ENCODE peak calls at places on chromosomes 13 and 19, in seven cellular contexts. One of them, this sample, is unnamed.
A peak's percentile ranks its signal among the peaks of the same experiment; 100 is the strongest.

GRCh38 chr19:44807652-44808462 is 1.0 kb upstream of the BCAM start:
- DNase-seq in amniotic stem cell: no peak
- DNase-seq in fibroblast of pulmonary artery: peak; percentile 34
- DNase-seq in AG09319: peak; percentile 15
- DNase-seq in stimulated activated CD8-positive, alpha-beta memory T cell treated with anti-CD3 and anti-CD28 coated beads, Interleukin-15, amount 100 ng/mL, for 1 hour: no peak
- DNase-seq in endodermal cell: peak; percentile 98
- DNase-seq in NCI-H1930: peak; percentile 27
- DNase-seq in this sample: no peak

GRCh38 chr19:18091217-18091608 is 4.5 kb upstream of the IL12RB1 start:
- DNase-seq in NCI-H1930: no peak
- DNase-seq in stimulated activated CD8-positive, alpha-beta memory T cell treated with anti-CD3 and anti-CD28 coated beads, Interleukin-15, amount 100 ng/mL, for 1 hour: peak; percentile 63
- DNase-seq in AG09319: no peak
- DNase-seq in amniotic stem cell: no peak
- DNase-seq in endodermal cell: no peak
- DNase-seq in fibroblast of pulmonary artery: no peak
- DNase-seq in this sample: no peak

GRCh38 chr13:93307166-93307565 is 80.6 kb downstream of the GPC6 start:
- DNase-seq in NCI-H1930: no peak
- DNase-seq in amniotic stem cell: no peak
- DNase-seq in AG09319: no peak
- DNase-seq in endodermal cell: no peak
- DNase-seq in fibroblast of pulmonary artery: no peak
- DNase-seq in stimulated activated CD8-positive, alpha-beta memory T cell treated with anti-CD3 and anti-CD28 coated beads, Interleukin-15, amount 100 ng/mL, for 1 hour: no peak
- DNase-seq in this sample: no peak

GRCh38 chr19:31235806-31236205 is 113.4 kb downstream of the TSHZ3 start:
- DNase-seq in amniotic stem cell: no peak
- DNase-seq in NCI-H1930: no peak
- DNase-seq in endodermal cell: no peak
- DNase-seq in AG09319: no peak
- DNase-seq in stimulated activated CD8-positive, alpha-beta memory T cell treated with anti-CD3 and anti-CD28 coated beads, Interleukin-15, amount 100 ng/mL, for 1 hour: no peak
- DNase-seq in fibroblast of pulmonary artery: no peak
- DNase-seq in this sample: no peak

GRCh38 chr19:2949939-2950285 is 5.1 kb upstream of the ZNF77 start:
- DNase-seq in fibroblast of pulmonary artery: peak; percentile 71
- DNase-seq in stimulated activated CD8-positive, alpha-beta memory T cell treated with anti-CD3 and anti-CD28 coated beads, Interleukin-15, amount 100 ng/mL, for 1 hour: no peak
- DNase-seq in AG09319: no peak
- DNase-seq in NCI-H1930: no peak
- DNase-seq in amniotic stem cell: no peak
- DNase-seq in endodermal cell: no peak
- DNase-seq in this sample: no peak

GRCh38 chr13:31442605-31443004 is 242.8 kb downstream of the B3GLCT start:
- DNase-seq in amniotic stem cell: no peak
- DNase-seq in stimulated activated CD8-positive, alpha-beta memory T cell treated with anti-CD3 and anti-CD28 coated beads, Interleukin-15, amount 100 ng/mL, for 1 hour: no peak
- DNase-seq in NCI-H1930: no peak
- DNase-seq in AG09319: no peak
- DNase-seq in endodermal cell: no peak
- DNase-seq in fibroblast of pulmonary artery: no peak
- DNase-seq in this sample: no peak

GRCh38 chr19:14004619-14005380 is 1.3 kb downstream of the RFX1 start:
- DNase-seq in endodermal cell: no peak
- DNase-seq in amniotic stem cell: no peak
- DNase-seq in stimulated activated CD8-positive, alpha-beta memory T cell treated with anti-CD3 and anti-CD28 coated beads, Interleukin-15, amount 100 ng/mL, for 1 hour: no peak
- DNase-seq in AG09319: no peak
- DNase-seq in fibroblast of pulmonary artery: no peak
- DNase-seq in NCI-H1930: no peak
- DNase-seq in this sample: no peak

GRCh38 chr13:99288069-99288468 is 19.1 kb downstream of the GPR183 start:
- DNase-seq in amniotic stem cell: no peak
- DNase-seq in stimulated activated CD8-positive, alpha-beta memory T cell treated with anti-CD3 and anti-CD28 coated beads, Interleukin-15, amount 100 ng/mL, for 1 hour: no peak
- DNase-seq in NCI-H1930: no peak
- DNase-seq in endodermal cell: no peak
- DNase-seq in AG09319: no peak
- DNase-seq in fibroblast of pulmonary artery: no peak
- DNase-seq in this sample: no peak

GRCh38 chr13:26219726-26220125 is 2.4 kb downstream of the RNF6 start:
- DNase-seq in fibroblast of pulmonary artery: no peak
- DNase-seq in stimulated activated CD8-positive, alpha-beta memory T cell treated with anti-CD3 and anti-CD28 coated beads, Interleukin-15, amount 100 ng/mL, for 1 hour: no peak
- DNase-seq in NCI-H1930: no peak
- DNase-seq in AG09319: no peak
- DNase-seq in amniotic stem cell: no peak
- DNase-seq in endodermal cell: no peak
- DNase-seq in this sample: no peak

GRCh38 chr19:38932425-38933179 is 1.9 kb downstream of the MRPS12 start:
- DNase-seq in amniotic stem cell: no peak
- DNase-seq in fibroblast of pulmonary artery: peak; percentile 68
- DNase-seq in endodermal cell: peak; percentile 70
- DNase-seq in AG09319: no peak
- DNase-seq in NCI-H1930: peak; percentile 18
- DNase-seq in stimulated activated CD8-positive, alpha-beta memory T cell treated with anti-CD3 and anti-CD28 coated beads, Interleukin-15, amount 100 ng/mL, for 1 hour: peak; percentile 13
- DNase-seq in this sample: no peak

GRCh38 chr19:55597493-55597892 is 1.8 kb downstream of the FIZ1 start:
- DNase-seq in stimulated activated CD8-positive, alpha-beta memory T cell treated with anti-CD3 and anti-CD28 coated beads, Interleukin-15, amount 100 ng/mL, for 1 hour: no peak
- DNase-seq in endodermal cell: no peak
- DNase-seq in fibroblast of pulmonary artery: no peak
- DNase-seq in AG09319: no peak
- DNase-seq in amniotic stem cell: no peak
- DNase-seq in NCI-H1930: no peak
- DNase-seq in this sample: no peak

GRCh38 chr19:43564800-43565199 is 10.5 kb downstream of the XRCC1 start:
- DNase-seq in endodermal cell: no peak
- DNase-seq in amniotic stem cell: no peak
- DNase-seq in AG09319: no peak
- DNase-seq in stimulated activated CD8-positive, alpha-beta memory T cell treated with anti-CD3 and anti-CD28 coated beads, Interleukin-15, amount 100 ng/mL, for 1 hour: no peak
- DNase-seq in fibroblast of pulmonary artery: no peak
- DNase-seq in NCI-H1930: no peak
- DNase-seq in this sample: no peak

GRCh38 chr13:99425485-99426341 is 75.6 kb upstream of the TM9SF2 start:
- DNase-seq in stimulated activated CD8-positive, alpha-beta memory T cell treated with anti-CD3 and anti-CD28 coated beads, Interleukin-15, amount 100 ng/mL, for 1 hour: no peak
- DNase-seq in fibroblast of pulmonary artery: no peak
- DNase-seq in amniotic stem cell: no peak
- DNase-seq in AG09319: no peak
- DNase-seq in NCI-H1930: no peak
- DNase-seq in endodermal cell: no peak
- DNase-seq in this sample: no peak

GRCh38 chr13:36297259-36297599 is 385 bp downstream of the CCDC169 start:
- DNase-seq in stimulated activated CD8-positive, alpha-beta memory T cell treated with anti-CD3 and anti-CD28 coated beads, Interleukin-15, amount 100 ng/mL, for 1 hour: no peak
- DNase-seq in endodermal cell: no peak
- DNase-seq in fibroblast of pulmonary artery: peak; percentile 45
- DNase-seq in NCI-H1930: no peak
- DNase-seq in amniotic stem cell: no peak
- DNase-seq in AG09319: no peak
- DNase-seq in this sample: no peak

GRCh38 chr13:79228972-79229371 is 177.1 kb downstream of the RBM26 start:
- DNase-seq in NCI-H1930: no peak
- DNase-seq in stimulated activated CD8-positive, alpha-beta memory T cell treated with anti-CD3 and anti-CD28 coated beads, Interleukin-15, amount 100 ng/mL, for 1 hour: no peak
- DNase-seq in amniotic stem cell: no peak
- DNase-seq in AG09319: no peak
- DNase-seq in endodermal cell: no peak
- DNase-seq in fibroblast of pulmonary artery: no peak
- DNase-seq in this sample: no peak

GRCh38 chr13:109616021-109616420 is 170.4 kb downstream of the IRS2 start:
- DNase-seq in stimulated activated CD8-positive, alpha-beta memory T cell treated with anti-CD3 and anti-CD28 coated beads, Interleukin-15, amount 100 ng/mL, for 1 hour: no peak
- DNase-seq in fibroblast of pulmonary artery: no peak
- DNase-seq in endodermal cell: no peak
- DNase-seq in AG09319: no peak
- DNase-seq in NCI-H1930: no peak
- DNase-seq in amniotic stem cell: no peak
- DNase-seq in this sample: no peak

GRCh38 chr13:100773923-100774641 is 99.5 kb upstream of the TMTC4 start:
- DNase-seq in amniotic stem cell: no peak
- DNase-seq in fibroblast of pulmonary artery: no peak
- DNase-seq in NCI-H1930: peak; percentile 48
- DNase-seq in endodermal cell: no peak
- DNase-seq in stimulated activated CD8-positive, alpha-beta memory T cell treated with anti-CD3 and anti-CD28 coated beads, Interleukin-15, amount 100 ng/mL, for 1 hour: no peak
- DNase-seq in AG09319: no peak
- DNase-seq in this sample: no peak

GRCh38 chr19:17751103-17751911 is at the start of gene FCHO1:
- DNase-seq in AG09319: no peak
- DNase-seq in NCI-H1930: no peak
- DNase-seq in amniotic stem cell: no peak
- DNase-seq in fibroblast of pulmonary artery: no peak
- DNase-seq in endodermal cell: no peak
- DNase-seq in stimulated activated CD8-positive, alpha-beta memory T cell treated with anti-CD3 and anti-CD28 coated beads, Interleukin-15, amount 100 ng/mL, for 1 hour: peak; percentile 78
- DNase-seq in this sample: no peak

GRCh38 chr13:102091231-102091630 is 310.6 kb downstream of the FGF14 start:
- DNase-seq in amniotic stem cell: no peak
- DNase-seq in NCI-H1930: no peak
- DNase-seq in AG09319: no peak
- DNase-seq in stimulated activated CD8-positive, alpha-beta memory T cell treated with anti-CD3 and anti-CD28 coated beads, Interleukin-15, amount 100 ng/mL, for 1 hour: no peak
- DNase-seq in fibroblast of pulmonary artery: no peak
- DNase-seq in endodermal cell: peak; percentile 90
- DNase-seq in this sample: no peak

GRCh38 chr19:21492932-21493906 is 12.2 kb upstream of the ZNF429 start:
- DNase-seq in fibroblast of pulmonary artery: no peak
- DNase-seq in endodermal cell: no peak
- DNase-seq in NCI-H1930: no peak
- DNase-seq in stimulated activated CD8-positive, alpha-beta memory T cell treated with anti-CD3 and anti-CD28 coated beads, Interleukin-15, amount 100 ng/mL, for 1 hour: no peak
- DNase-seq in amniotic stem cell: no peak
- DNase-seq in AG09319: no peak
- DNase-seq in this sample: no peak

GRCh38 chr19:44869728-44870470 is 21.2 kb upstream of the TOMM40 start:
- DNase-seq in amniotic stem cell: no peak
- DNase-seq in AG09319: no peak
- DNase-seq in endodermal cell: no peak
- DNase-seq in NCI-H1930: no peak
- DNase-seq in stimulated activated CD8-positive, alpha-beta memory T cell treated with anti-CD3 and anti-CD28 coated beads, Interleukin-15, amount 100 ng/mL, for 1 hour: no peak
- DNase-seq in fibroblast of pulmonary artery: peak; percentile 79
- DNase-seq in this sample: no peak

GRCh38 chr19:17616961-17617806 is 61.7 kb downstream of the COLGALT1 start:
- DNase-seq in stimulated activated CD8-positive, alpha-beta memory T cell treated with anti-CD3 and anti-CD28 coated beads, Interleukin-15, amount 100 ng/mL, for 1 hour: no peak
- DNase-seq in fibroblast of pulmonary artery: peak; percentile 10
- DNase-seq in AG09319: no peak
- DNase-seq in NCI-H1930: no peak
- DNase-seq in endodermal cell: peak; percentile 88
- DNase-seq in amniotic stem cell: no peak
- DNase-seq in this sample: no peak

GRCh38 chr19:41230067-41230857 is 11.2 kb downstream of the AXL start:
- DNase-seq in fibroblast of pulmonary artery: no peak
- DNase-seq in amniotic stem cell: no peak
- DNase-seq in NCI-H1930: no peak
- DNase-seq in stimulated activated CD8-positive, alpha-beta memory T cell treated with anti-CD3 and anti-CD28 coated beads, Interleukin-15, amount 100 ng/mL, for 1 hour: no peak
- DNase-seq in AG09319: no peak
- DNase-seq in endodermal cell: no peak
- DNase-seq in this sample: no peak

GRCh38 chr19:55092423-55093318 is 17.0 kb downstream of the EPS8L1 start:
- DNase-seq in stimulated activated CD8-positive, alpha-beta memory T cell treated with anti-CD3 and anti-CD28 coated beads, Interleukin-15, amount 100 ng/mL, for 1 hour: no peak
- DNase-seq in fibroblast of pulmonary artery: no peak
- DNase-seq in endodermal cell: peak; percentile 90
- DNase-seq in AG09319: no peak
- DNase-seq in amniotic stem cell: no peak
- DNase-seq in NCI-H1930: no peak
- DNase-seq in this sample: no peak

GRCh38 chr13:75993823-75994222 is 357.7 kb downstream of the LMO7 start:
- DNase-seq in AG09319: no peak
- DNase-seq in NCI-H1930: no peak
- DNase-seq in fibroblast of pulmonary artery: peak; percentile 26
- DNase-seq in amniotic stem cell: no peak
- DNase-seq in stimulated activated CD8-positive, alpha-beta memory T cell treated with anti-CD3 and anti-CD28 coated beads, Interleukin-15, amount 100 ng/mL, for 1 hour: no peak
- DNase-seq in endodermal cell: no peak
- DNase-seq in this sample: no peak

GRCh38 chr19:18170714-18171255 is 2.8 kb upstream of the IFI30 start:
- DNase-seq in NCI-H1930: no peak
- DNase-seq in stimulated activated CD8-positive, alpha-beta memory T cell treated with anti-CD3 and anti-CD28 coated beads, Interleukin-15, amount 100 ng/mL, for 1 hour: no peak
- DNase-seq in endodermal cell: no peak
- DNase-seq in fibroblast of pulmonary artery: no peak
- DNase-seq in amniotic stem cell: no peak
- DNase-seq in AG09319: no peak
- DNase-seq in this sample: no peak

GRCh38 chr19:10251792-10252694 is at the start of gene MRPL4:
- DNase-seq in endodermal cell: peak; percentile 98
- DNase-seq in stimulated activated CD8-positive, alpha-beta memory T cell treated with anti-CD3 and anti-CD28 coated beads, Interleukin-15, amount 100 ng/mL, for 1 hour: peak; percentile 91
- DNase-seq in NCI-H1930: peak; percentile 87
- DNase-seq in amniotic stem cell: peak; percentile 98
- DNase-seq in AG09319: peak; percentile 93
- DNase-seq in fibroblast of pulmonary artery: peak; percentile 99
- DNase-seq in this sample: peak; percentile 97

GRCh38 chr13:36096411-36097184 is 34.6 kb downstream of the DCLK1 start:
- DNase-seq in fibroblast of pulmonary artery: peak; percentile 68
- DNase-seq in NCI-H1930: no peak
- DNase-seq in AG09319: no peak
- DNase-seq in amniotic stem cell: no peak
- DNase-seq in endodermal cell: no peak
- DNase-seq in stimulated activated CD8-positive, alpha-beta memory T cell treated with anti-CD3 and anti-CD28 coated beads, Interleukin-15, amount 100 ng/mL, for 1 hour: no peak
- DNase-seq in this sample: no peak

GRCh38 chr13:111912991-111913781 is 153.8 kb upstream of the SOX1 start:
- DNase-seq in NCI-H1930: no peak
- DNase-seq in fibroblast of pulmonary artery: no peak
- DNase-seq in AG09319: no peak
- DNase-seq in stimulated activated CD8-positive, alpha-beta memory T cell treated with anti-CD3 and anti-CD28 coated beads, Interleukin-15, amount 100 ng/mL, for 1 hour: no peak
- DNase-seq in amniotic stem cell: no peak
- DNase-seq in endodermal cell: peak; percentile 53
- DNase-seq in this sample: no peak

GRCh38 chr13:82758056-82758455 is 1124.2 kb downstream of the SLITRK1 start:
- DNase-seq in NCI-H1930: no peak
- DNase-seq in fibroblast of pulmonary artery: peak; percentile 56
- DNase-seq in stimulated activated CD8-positive, alpha-beta memory T cell treated with anti-CD3 and anti-CD28 coated beads, Interleukin-15, amount 100 ng/mL, for 1 hour: no peak
- DNase-seq in AG09319: no peak
- DNase-seq in amniotic stem cell: no peak
- DNase-seq in endodermal cell: peak; percentile 87
- DNase-seq in this sample: no peak

GRCh38 chr19:35710784-35711723 is 6.7 kb downstream of the ZBTB32 start:
- DNase-seq in fibroblast of pulmonary artery: no peak
- DNase-seq in amniotic stem cell: no peak
- DNase-seq in endodermal cell: no peak
- DNase-seq in NCI-H1930: no peak
- DNase-seq in stimulated activated CD8-positive, alpha-beta memory T cell treated with anti-CD3 and anti-CD28 coated beads, Interleukin-15, amount 100 ng/mL, for 1 hour: no peak
- DNase-seq in AG09319: no peak
- DNase-seq in this sample: no peak

GRCh38 chr19:34253711-34254551 is 423 bp upstream of the GARRE1 start:
- DNase-seq in endodermal cell: peak; percentile 96
- DNase-seq in amniotic stem cell: peak; percentile 18
- DNase-seq in NCI-H1930: no peak
- DNase-seq in stimulated activated CD8-positive, alpha-beta memory T cell treated with anti-CD3 and anti-CD28 coated beads, Interleukin-15, amount 100 ng/mL, for 1 hour: peak; percentile 74
- DNase-seq in fibroblast of pulmonary artery: no peak
- DNase-seq in AG09319: no peak
- DNase-seq in this sample: no peak

GRCh38 chr13:79427265-79427664 is 21.2 kb upstream of the RBM26 start:
- DNase-seq in stimulated activated CD8-positive, alpha-beta memory T cell treated with anti-CD3 and anti-CD28 coated beads, Interleukin-15, amount 100 ng/mL, for 1 hour: no peak
- DNase-seq in fibroblast of pulmonary artery: no peak
- DNase-seq in endodermal cell: no peak
- DNase-seq in AG09319: no peak
- DNase-seq in amniotic stem cell: no peak
- DNase-seq in NCI-H1930: no peak
- DNase-seq in this sample: no peak

GRCh38 chr19:14035706-14036105 is 4.1 kb downstream of the IL27RA start:
- DNase-seq in AG09319: no peak
- DNase-seq in fibroblast of pulmonary artery: no peak
- DNase-seq in amniotic stem cell: no peak
- DNase-seq in NCI-H1930: no peak
- DNase-seq in endodermal cell: no peak
- DNase-seq in stimulated activated CD8-positive, alpha-beta memory T cell treated with anti-CD3 and anti-CD28 coated beads, Interleukin-15, amount 100 ng/mL, for 1 hour: no peak
- DNase-seq in this sample: no peak

GRCh38 chr13:76667551-76667950 is 218.7 kb downstream of the KCTD12 start:
- DNase-seq in fibroblast of pulmonary artery: peak; percentile 89
- DNase-seq in NCI-H1930: peak; percentile 7
- DNase-seq in endodermal cell: no peak
- DNase-seq in amniotic stem cell: peak; percentile 39
- DNase-seq in AG09319: peak; percentile 53
- DNase-seq in stimulated activated CD8-positive, alpha-beta memory T cell treated with anti-CD3 and anti-CD28 coated beads, Interleukin-15, amount 100 ng/mL, for 1 hour: no peak
- DNase-seq in this sample: peak; percentile 24

GRCh38 chr13:28408235-28408848 is 86.6 kb downstream of the FLT1 start:
- DNase-seq in AG09319: no peak
- DNase-seq in endodermal cell: no peak
- DNase-seq in amniotic stem cell: no peak
- DNase-seq in stimulated activated CD8-positive, alpha-beta memory T cell treated with anti-CD3 and anti-CD28 coated beads, Interleukin-15, amount 100 ng/mL, for 1 hour: no peak
- DNase-seq in NCI-H1930: no peak
- DNase-seq in fibroblast of pulmonary artery: peak; percentile 76
- DNase-seq in this sample: no peak

GRCh38 chr13:75687145-75687763 is 51.1 kb downstream of the LMO7 start:
- DNase-seq in AG09319: no peak
- DNase-seq in endodermal cell: no peak
- DNase-seq in NCI-H1930: no peak
- DNase-seq in amniotic stem cell: peak; percentile 42
- DNase-seq in fibroblast of pulmonary artery: peak; percentile 71
- DNase-seq in stimulated activated CD8-positive, alpha-beta memory T cell treated with anti-CD3 and anti-CD28 coated beads, Interleukin-15, amount 100 ng/mL, for 1 hour: no peak
- DNase-seq in this sample: no peak